ENCODE peak calls at places on chromosomes 12 and 14, in six cellular contexts. A, V, N, Z, R and U are unnamed samples.

GRCh38 chr12:79373896-79374499 is 316.8 kb downstream of the PAWR start:
- DNase-seq in A (peak), V (peak), N (no peak), Z (no peak), R (no peak), U (no peak)

GRCh38 chr14:104276435-104276834 is 138.0 kb downstream of the KIF26A start:
- DNase-seq in A (no peak), V (no peak), N (no peak), Z (no peak), R (no peak), U (no peak)

GRCh38 chr12:112900298-112901145 is 6.2 kb upstream of the OAS1 start:
- DNase-seq in A (peak), V (peak), N (no peak), Z (no peak), R (peak), U (no peak)

GRCh38 chr12:11497438-11497837 is 102.1 kb upstream of the PRB2 start:
- DNase-seq in A (no peak), V (no peak), N (no peak), Z (no peak), R (no peak), U (no peak)

GRCh38 chr14:50225067-50225973 is 6.1 kb downstream of the SOS2 start:
- DNase-seq in A (peak), V (peak), N (no peak), Z (peak), R (peak), U (peak)

GRCh38 chr14:79947440-79947839 is 263.9 kb downstream of the DIO2 start:
- DNase-seq in A (no peak), V (no peak), N (no peak), Z (no peak), R (no peak), U (no peak)

GRCh38 chr12:112948806-112949205 is 10.5 kb downstream of the OAS3 start:
- DNase-seq in A (no peak), V (no peak), N (no peak), Z (no peak), R (no peak), U (no peak)

GRCh38 chr12:32542550-32543229 is 136.4 kb upstream of the DNM1L start:
- DNase-seq in A (no peak), V (no peak), N (no peak), Z (no peak), R (no peak), U (no peak)

GRCh38 chr14:60724080-60724618 is at the start of gene SIX4:
- DNase-seq in A (peak), V (peak), N (peak), Z (peak), R (peak), U (peak)

GRCh38 chr14:21852775-21853174 is 179.2 kb upstream of the OR4E1 start:
- DNase-seq in A (no peak), V (no peak), N (no peak), Z (no peak), R (no peak), U (no peak)
- H3K4me3 ChIP-seq in A (no peak), V (no peak), N (no peak), Z (no peak), R (no peak), U (no peak)

DNA sequence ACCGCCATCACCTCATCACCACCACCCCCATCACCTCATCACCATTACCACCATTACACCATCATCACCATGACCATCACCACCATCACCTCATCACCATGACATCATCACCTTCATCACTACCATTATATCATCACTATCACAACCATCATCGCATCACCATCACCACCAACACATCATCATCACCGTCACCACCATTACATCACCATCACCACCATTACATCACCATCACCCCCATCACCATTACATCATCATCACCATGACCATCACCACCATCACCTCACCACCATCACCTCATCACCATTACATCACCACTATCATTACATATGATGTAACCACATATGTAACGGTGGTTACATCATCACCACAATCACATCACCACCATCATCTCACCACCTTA is 132.3 kb downstream of the RIMBP2 start:
- DNase-seq in A (no peak), V (no peak), N (no peak), Z (no peak), R (no peak), U (no peak)
- TF ChIP-seq CTCF in A (no peak), V (no peak), N (no peak), Z (no peak), R (no peak), U (no peak)

DNA sequence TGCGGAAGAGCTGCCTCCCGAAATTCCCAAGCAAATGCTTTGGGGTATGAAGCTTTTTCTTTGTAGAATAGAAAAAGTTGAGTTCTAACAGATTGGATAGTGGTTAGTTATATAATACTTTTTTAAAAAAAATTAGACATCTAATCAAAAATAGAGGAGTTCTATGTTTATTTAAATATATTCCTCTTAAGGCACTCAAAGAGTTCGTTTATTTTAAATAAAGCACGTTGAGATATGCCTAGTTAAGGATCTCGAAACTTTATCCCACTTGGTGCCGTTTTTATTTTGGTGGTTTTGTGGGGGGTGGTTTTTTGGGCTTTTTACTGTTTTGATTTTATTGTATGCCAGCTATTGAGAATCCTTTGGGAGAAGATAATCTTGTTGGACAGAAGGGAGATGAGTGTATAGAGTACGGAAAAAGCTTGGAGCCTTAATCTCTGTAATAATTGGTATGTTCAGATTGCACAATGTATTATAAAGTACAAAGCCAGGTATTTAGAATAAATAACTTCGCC is 10.7 kb upstream of the SNAPC1 start:
- DNase-seq in A (no peak), V (no peak), N (no peak), Z (no peak), R (no peak), U (no peak)
- H3K4me3 ChIP-seq in A (peak), V (peak), N (peak), Z (no peak), R (peak), U (no peak)

GRCh38 chr14:68250950-68251765 is 431.6 kb downstream of the RAD51B start:
- DNase-seq in A (peak), V (peak), N (no peak), Z (no peak), R (no peak), U (no peak)
- TF ChIP-seq CTCF in A (peak), V (no peak), N (no peak), Z (no peak), R (no peak), U (no peak)

GRCh38 chr12:130136536-130136935 is 25.7 kb upstream of the FZD10 start:
- DNase-seq in A (no peak), V (no peak), N (no peak), Z (no peak), R (no peak), U (no peak)
- H3K4me3 ChIP-seq in A (no peak), V (no peak), N (no peak), Z (no peak), R (no peak), U (no peak)

DNA sequence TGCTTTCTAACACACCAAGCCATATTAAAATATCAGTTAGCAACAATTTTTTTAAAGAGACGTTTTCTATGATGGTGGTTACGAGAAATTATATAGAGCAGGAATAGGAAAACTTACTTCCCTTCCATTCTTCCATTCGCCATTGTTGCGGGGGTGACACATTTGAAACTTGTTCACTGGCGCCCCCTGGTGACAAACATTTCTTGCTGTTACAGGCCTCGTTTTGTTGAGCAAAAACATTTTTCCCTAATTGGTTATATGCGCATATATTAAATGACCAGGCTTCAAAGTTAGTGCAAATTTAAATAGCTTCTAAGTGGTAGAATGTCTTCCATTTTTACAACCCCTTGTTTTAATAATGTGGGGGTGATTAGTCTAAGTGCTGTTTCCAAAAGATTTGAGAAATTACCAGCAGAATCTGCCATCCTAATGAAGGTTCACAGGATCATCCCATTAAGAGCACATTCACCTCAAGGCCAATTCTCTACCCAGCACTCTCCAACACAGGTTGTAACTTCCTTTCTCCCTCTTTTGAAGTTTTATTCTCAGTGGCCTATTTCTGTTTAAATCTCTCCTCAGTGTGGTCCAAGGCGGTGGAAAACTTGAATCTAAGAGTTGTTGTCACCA is 1124.7 kb downstream of the FLRT2 start:
- DNase-seq in A (peak), V (peak), N (peak), Z (no peak), R (peak), U (no peak)
- TF ChIP-seq CTCF in A (peak), V (peak), N (no peak), Z (peak), R (peak), U (peak)

GRCh38 chr14:99245541-99246511 is 26.2 kb downstream of the BCL11B start:
- DNase-seq in A (no peak), V (peak), N (no peak), Z (no peak), R (no peak), U (no peak)
- H3K4me3 ChIP-seq in A (no peak), V (peak), N (no peak), Z (no peak), R (no peak), U (no peak)

DNA sequence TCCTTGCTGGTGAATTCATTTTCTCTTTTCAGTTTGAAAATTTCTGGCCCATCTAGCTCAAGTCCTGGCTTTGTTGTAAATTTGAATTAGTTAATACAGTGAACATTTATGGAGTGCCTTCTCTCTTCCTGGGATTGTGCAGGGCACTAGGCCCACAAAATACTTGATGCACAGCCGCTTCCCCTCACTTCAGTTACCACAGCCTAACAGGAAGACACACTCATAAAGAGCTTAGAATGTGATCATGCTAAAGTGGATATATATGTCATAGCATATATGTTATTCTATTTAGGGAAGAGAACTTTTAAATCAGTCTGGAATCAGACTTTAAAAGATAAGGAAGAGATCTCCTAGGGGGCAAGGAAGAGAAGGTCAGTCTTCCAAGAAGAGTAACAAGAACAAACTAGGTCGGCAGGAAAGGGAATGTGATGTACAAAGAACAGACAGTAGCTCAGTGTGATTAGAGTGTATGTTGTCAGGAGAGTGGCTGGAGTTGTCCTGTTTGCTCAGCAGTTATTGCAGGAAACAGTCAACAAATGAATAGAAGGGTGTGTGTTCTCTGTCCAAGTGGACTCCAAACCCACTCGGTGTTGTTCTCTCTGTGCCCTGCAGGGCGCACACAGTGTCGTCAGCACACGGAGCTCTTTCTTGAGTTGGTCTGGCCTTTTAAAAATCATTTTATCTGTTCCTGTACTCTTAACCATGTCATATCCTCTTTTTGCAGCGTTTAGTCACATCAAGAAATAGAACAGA is 74.4 kb downstream of the DAAM1 start:
- DNase-seq in A (no peak), V (no peak), N (no peak), Z (no peak), R (no peak), U (no peak)
- TF ChIP-seq CTCF in A (no peak), V (no peak), N (no peak), Z (no peak), R (no peak), U (no peak)